ENCODE peak calls at places on chromosomes 3 and 15, in nine cellular contexts. C is ovary; R is IMR-90; H is mammary epithelial cell; N is H1; K is lung; Q is CD8-positive, alpha-beta memory T cell; J is psoas muscle; I is stomach. L is an unnamed sample.

GRCh38 chr15:63156708-63157065 is 590 bp downstream of the RPS27L start:
- DNase-seq in R (peak; percentile 47), K (no peak), J (no peak), C (peak; percentile 29), Q (peak; percentile 8), I (no peak), H (peak; percentile 52), N (no peak), L (peak; percentile 24)

GRCh38 chr15:68299436-68299835 is 21.9 kb downstream of the FEM1B start:
- DNase-seq in I (no peak), R (no peak), H (no peak), C (peak; percentile 23), Q (no peak), J (no peak), K (peak; percentile 28), N (no peak), L (no peak)

GRCh38 chr15:71181454-71181853 is 66.2 kb downstream of the THSD4 start:
- DNase-seq in R (no peak), C (no peak), K (no peak), N (no peak), I (no peak), H (no peak), J (no peak), Q (no peak), L (no peak)

GRCh38 chr15:40003491-40003916 is 35.5 kb downstream of the SRP14 start:
- DNase-seq in Q (no peak), J (no peak), K (no peak), I (no peak), R (no peak), N (no peak), C (no peak), H (no peak), L (no peak)

GRCh38 chr3:87006844-87007439 is 16.0 kb upstream of the VGLL3 start:
- DNase-seq in Q (no peak), J (no peak), K (no peak), H (no peak), N (no peak), C (no peak), R (peak; percentile 50), I (no peak), L (no peak)

GRCh38 chr3:172138792-172139507 is 99.6 kb downstream of the FNDC3B start:
- DNase-seq in C (peak; percentile 76), J (no peak), N (no peak), R (peak; percentile 40), H (peak; percentile 58), Q (no peak), I (peak; percentile 61), K (peak; percentile 65), L (peak; percentile 64)

GRCh38 chr15:65032823-65033537 is 3.5 kb upstream of the MTFMT start:
- DNase-seq in C (peak; percentile 43), R (peak; percentile 61), I (peak; percentile 68), Q (no peak), N (peak; percentile 70), K (peak; percentile 61), J (peak; percentile 62), H (peak; percentile 55), L (peak; percentile 54)

GRCh38 chr3:115251509-115251908 is 104.4 kb upstream of the ZBTB20 start:
- DNase-seq in C (no peak), Q (no peak), H (peak; percentile 43), J (no peak), I (no peak), K (no peak), N (no peak), R (no peak), L (no peak)

GRCh38 chr3:132289311-132289710 is 27.9 kb upstream of the ACP3 start:
- DNase-seq in I (no peak), N (no peak), J (no peak), C (no peak), H (no peak), K (no peak), Q (no peak), R (no peak), L (no peak)

DNA sequence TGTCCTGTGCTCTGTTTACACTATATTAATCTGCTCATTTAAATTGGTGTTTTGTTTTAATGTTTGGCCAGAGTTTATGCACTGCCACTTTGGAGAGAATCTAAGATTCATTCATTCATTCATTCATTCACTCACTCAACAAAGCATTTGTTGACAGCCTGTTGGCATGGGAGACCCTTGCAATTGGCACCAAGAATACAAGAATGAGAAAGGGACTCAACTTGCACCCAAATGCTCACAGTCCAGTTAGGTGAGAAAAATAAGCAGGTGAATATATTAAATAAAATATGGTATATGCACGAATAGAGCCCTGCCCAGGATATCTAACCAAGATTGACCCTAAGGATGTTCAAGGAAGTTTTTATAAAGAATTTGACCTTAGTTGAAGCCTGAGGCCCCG is 80.4 kb downstream of the TGFBR2 start:
- DNase-seq in R (no peak), I (no peak), N (no peak), Q (no peak), C (no peak), H (no peak), J (no peak), K (no peak), L (no peak)
- H3K4me1 ChIP-seq in R (peaks cover 19% of the 10 kb centered on the region), I (peaks cover 97% of the 10 kb centered on the region), N (no peaks in the 10 kb centered on the region), Q (peaks cover 88% of the 10 kb centered on the region), C (peaks cover 26% of the 10 kb centered on the region), H (peaks cover 37% of the 10 kb centered on the region), J (peaks cover 54% of the 10 kb centered on the region), K (peaks cover 29% of the 10 kb centered on the region), L (peaks cover 50% of the 10 kb centered on the region)

GRCh38 chr3:198112031-198112430 is 152.0 kb downstream of the LMLN start:
- DNase-seq in K (no peak), N (no peak), Q (no peak), J (no peak), H (no peak), C (no peak), I (no peak), R (no peak), L (no peak)

GRCh38 chr3:198113219-198114053 is 153.4 kb downstream of the LMLN start:
- DNase-seq in K (no peak), C (no peak), Q (no peak), R (no peak), J (peak; percentile 65), I (no peak), H (no peak), N (no peak), L (no peak)

GRCh38 chr3:198108756-198109155 is 148.7 kb downstream of the LMLN start:
- DNase-seq in N (no peak), K (no peak), Q (no peak), R (no peak), C (no peak), J (no peak), I (no peak), H (no peak), L (no peak)

GRCh38 chr3:198107840-198108734 is 148.1 kb downstream of the LMLN start:
- DNase-seq in N (no peak), H (no peak), I (no peak), C (no peak), J (no peak), K (no peak), R (peak; percentile 11), Q (no peak), L (no peak)

GRCh38 chr3:198109883-198110282 is 149.9 kb downstream of the LMLN start:
- DNase-seq in K (no peak), R (no peak), C (no peak), J (no peak), I (no peak), H (no peak), N (no peak), Q (no peak), L (no peak)
- H3K27me3 ChIP-seq in K (no peaks in the 10 kb centered on the region), R (peaks cover 50% of the 10 kb centered on the region), C (no peaks in the 10 kb centered on the region), J (peaks cover 5% of the 10 kb centered on the region), I (peaks cover 54% of the 10 kb centered on the region), H (peaks cover 14% of the 10 kb centered on the region), N (peaks cover 13% of the 10 kb centered on the region), Q (peaks cover 26% of the 10 kb centered on the region), L (no peaks in the 10 kb centered on the region)

GRCh38 chr15:101310163-101310480 is 15.1 kb upstream of the SNRPA1 start:
- DNase-seq in K (no peak), N (no peak), J (no peak), R (no peak), I (no peak), H (no peak), Q (no peak), C (no peak), L (no peak)

GRCh38 chr15:101309436-101310162 is 14.6 kb upstream of the SNRPA1 start:
- DNase-seq in R (no peak), I (peak; percentile 17), N (no peak), H (no peak), C (no peak), K (no peak), Q (no peak), J (no peak), L (peak; percentile 1)

GRCh38 chr15:101307897-101308603 is 13.0 kb upstream of the SNRPA1 start:
- DNase-seq in R (no peak), Q (no peak), J (no peak), C (no peak), K (no peak), H (no peak), N (no peak), I (peak; percentile 17), L (no peak)

GRCh38 chr15:101308604-101309435 is 13.8 kb upstream of the SNRPA1 start:
- DNase-seq in N (no peak), I (peak; percentile 20), K (no peak), R (no peak), C (no peak), Q (no peak), H (no peak), J (no peak), L (peak; percentile 3)

DNA sequence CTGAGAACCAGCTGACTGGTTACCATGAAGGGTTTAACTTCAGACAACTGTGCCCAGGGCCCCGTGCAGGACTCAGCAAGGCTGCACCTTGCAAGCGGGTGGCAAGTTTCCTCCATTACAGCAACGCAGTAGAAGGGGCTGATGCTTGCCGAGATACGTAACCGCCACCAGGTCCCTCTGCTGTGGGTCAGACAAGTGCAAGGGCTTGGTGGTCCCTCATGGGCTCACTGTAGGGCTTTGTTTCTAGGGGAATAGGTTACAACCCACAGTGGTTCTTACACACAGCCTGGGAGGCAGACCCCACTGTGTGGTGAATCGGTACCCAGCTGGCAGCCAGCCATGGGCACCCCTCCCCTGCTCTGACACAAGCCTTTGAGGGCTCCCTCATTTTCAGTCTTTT is 15.5 kb upstream of the SNRPA1 start:
- DNase-seq in J (no peak), N (no peak), R (no peak), C (no peak), K (no peak), Q (no peak), H (no peak), I (no peak), L (peak; percentile 4)
- H3K4me1 ChIP-seq in J (no peaks in the 10 kb centered on the region), N (no peaks in the 10 kb centered on the region), R (no peaks in the 10 kb centered on the region), C (no peaks in the 10 kb centered on the region), K (no peaks in the 10 kb centered on the region), Q (no peaks in the 10 kb centered on the region), H (peaks cover 7% of the 10 kb centered on the region), I (no peaks in the 10 kb centered on the region), L (no peaks in the 10 kb centered on the region)

DNA sequence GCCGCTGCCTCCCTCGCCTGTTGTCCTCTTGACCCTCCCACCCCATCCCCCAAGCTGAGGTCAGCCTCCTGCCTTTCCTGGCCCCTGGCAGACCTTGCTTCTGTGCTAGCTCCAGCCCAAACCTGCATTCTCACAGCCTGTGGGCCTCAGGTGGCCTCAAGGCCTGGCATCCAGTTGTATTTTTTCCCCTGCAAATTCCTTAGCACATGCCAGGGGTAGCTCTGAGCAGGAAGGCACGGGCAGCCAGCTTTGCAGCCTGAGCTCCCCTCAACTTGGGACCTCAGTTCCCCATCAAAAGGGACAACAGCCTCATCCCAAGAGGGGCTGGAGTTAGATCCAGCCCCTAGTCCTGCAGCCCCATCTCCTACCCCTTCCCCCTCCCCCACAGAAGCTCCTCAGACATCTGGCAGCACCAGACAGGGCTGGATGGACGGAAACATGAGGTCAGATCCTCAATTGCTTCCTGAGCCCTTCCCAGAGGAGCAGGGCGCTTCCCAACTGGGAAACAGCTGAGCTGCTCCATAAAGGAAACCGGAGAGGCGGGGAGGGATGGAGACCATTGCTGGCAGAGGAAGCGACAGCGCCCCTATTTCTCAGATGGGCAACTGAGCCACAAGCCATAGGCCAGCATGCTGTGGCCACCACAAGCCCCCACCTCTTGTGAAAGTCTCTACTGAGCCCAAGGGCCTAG is 18.1 kb upstream of the CYP11A1 start:
- DNase-seq in R (no peak), C (no peak), I (no peak), Q (no peak), K (peak; percentile 40), H (no peak), N (no peak), J (peak; percentile 45), L (no peak)
- H3K27me3 ChIP-seq in R (no peaks in the 10 kb centered on the region), C (no peaks in the 10 kb centered on the region), I (no peaks in the 10 kb centered on the region), Q (no peaks in the 10 kb centered on the region), K (no peaks in the 10 kb centered on the region), H (no peaks in the 10 kb centered on the region), N (no peaks in the 10 kb centered on the region), J (no peaks in the 10 kb centered on the region), L (no peaks in the 10 kb centered on the region)